ENCODE peak calls at places on chromosomes 12 and 14, in five cellular contexts. H is ovary; A is suprapubic skin; L is activated effector memory CD4-positive, alpha-beta T cell treated with anti-CD3 and anti-CD28 coated beads, Interleukin-2, amount 50 U/mL, for 16 hours; I is KBM-7. K is an unnamed sample.

GRCh38 chr12:60684988-60685655 is 1089.3 kb downstream of the SLC16A7 start:
- DNase-seq in H (no peak), A (no peak), L (no peak), I (no peak), K (peak; percentile 54)

GRCh38 chr12:43852744-43853143 is 16.9 kb downstream of the TMEM117 start:
- DNase-seq in H (no peak), A (no peak), L (no peak), I (no peak), K (no peak)

GRCh38 chr14:77248666-77249065 is 22.3 kb downstream of the NGB start:
- DNase-seq in H (no peak), A (no peak), L (no peak), I (no peak), K (no peak)

GRCh38 chr12:9646794-9647622 is 22.5 kb upstream of the CLEC2D start:
- DNase-seq in H (no peak), A (no peak), L (no peak), I (no peak), K (no peak)

GRCh38 chr14:104249092-104249491 is 110.7 kb downstream of the KIF26A start:
- DNase-seq in H (peak; percentile 8), A (peak; percentile 63), L (peak; percentile 47), I (no peak), K (no peak)

GRCh38 chr14:62031504-62031903 is 269.3 kb downstream of the SNAPC1 start:
- DNase-seq in H (no peak), A (no peak), L (no peak), I (no peak), K (no peak)

GRCh38 chr12:93823616-93824410 is 146.6 kb downstream of the CRADD start:
- DNase-seq in H (no peak), A (no peak), L (no peak), I (no peak), K (no peak)

GRCh38 chr12:117547209-117547608 is 185.8 kb upstream of the NOS1 start:
- DNase-seq in H (no peak), A (no peak), L (no peak), I (no peak), K (no peak)

GRCh38 chr14:50823763-50824636 is 7.0 kb downstream of the NIN start:
- DNase-seq in H (no peak), A (no peak), L (no peak), I (peak; percentile 11), K (no peak)

GRCh38 chr12:131097247-131098177 is 143.8 kb downstream of the ADGRD1 start:
- DNase-seq in H (peak; percentile 27), A (peak; percentile 77), L (peak; percentile 59), I (no peak), K (peak; percentile 71)

GRCh38 chr12:112738531-112738930 is 53.0 kb upstream of the RPH3A start:
- DNase-seq in H (no peak), A (no peak), L (no peak), I (no peak), K (no peak)

GRCh38 chr12:6701078-6701768 is 608 bp upstream of the PIANP start:
- DNase-seq in H (no peak), A (no peak), L (no peak), I (no peak), K (no peak)

GRCh38 chr14:74860899-74861733 is 14.8 kb downstream of the PROX2 start:
- DNase-seq in H (peak; percentile 88), A (peak; percentile 95), L (peak; percentile 97), I (peak; percentile 87), K (peak; percentile 94)